ENCODE peak calls at places on chromosomes 11 and 22, in four cellular contexts. S, P, T and Q are unnamed samples.

GRCh38 chr11:64810891-64811272 is 531 bp upstream of the MEN1 start:
- DNase-seq in S (no peak), P (no peak), T (no peak), Q (no peak)

GRCh38 chr22:41478891-41479521 is 10.1 kb downstream of the ACO2 start:
- DNase-seq in S (no peak), P (peak), T (no peak), Q (no peak)

GRCh38 chr11:121722431-121723256 is 269.9 kb upstream of the SORL1-AS1 start:
- DNase-seq in S (peak), P (peak), T (peak), Q (peak)

GRCh38 chr11:64292458-64293254 is 1.6 kb downstream of the KCNK4 start:
- DNase-seq in S (no peak), P (no peak), T (no peak), Q (no peak)

GRCh38 chr11:115931684-115932083 is 427.5 kb upstream of the CADM1 start:
- DNase-seq in S (no peak), P (no peak), T (no peak), Q (no peak)

GRCh38 chr11:69552951-69553350 is 71.5 kb downstream of the LINC01488 start:
- DNase-seq in S (no peak), P (no peak), T (no peak), Q (no peak)

GRCh38 chr11:27423125-27423524 is 49.5 kb downstream of the LGR4 start:
- DNase-seq in S (peak), P (peak), T (no peak), Q (no peak)

GRCh38 chr11:35639591-35640179 is 21.4 kb downstream of the FJX1 start:
- DNase-seq in S (peak), P (no peak), T (no peak), Q (no peak)

GRCh38 chr22:50564289-50564688 is 1.6 kb upstream of the SYCE3 start:
- DNase-seq in S (no peak), P (no peak), T (no peak), Q (no peak)

GRCh38 chr11:134741453-134742227 is 329.6 kb upstream of the B3GAT1 start:
- DNase-seq in S (peak), P (peak), T (no peak), Q (no peak)

GRCh38 chr11:20611892-20612291 is 12.5 kb downstream of the SLC6A5 start:
- DNase-seq in S (no peak), P (no peak), T (no peak), Q (no peak)

GRCh38 chr11:35177370-35177769 is 38.4 kb downstream of the CD44 start:
- DNase-seq in S (no peak), P (peak), T (no peak), Q (no peak)

GRCh38 chr11:117145393-117145761 is 1.3 kb downstream of the PAFAH1B2 start:
- DNase-seq in S (peak), P (peak), T (no peak), Q (no peak)

GRCh38 chr11:104926771-104927470 is 28.7 kb upstream of the CASP12 start:
- DNase-seq in S (peak), P (no peak), T (no peak), Q (peak)

GRCh38 chr11:45806937-45807791 is 2.2 kb downstream of the SLC35C1 start:
- DNase-seq in S (no peak), P (no peak), T (no peak), Q (no peak)

GRCh38 chr11:84947970-84948600 is 679.1 kb downstream of the DLG2 start:
- DNase-seq in S (peak), P (peak), T (no peak), Q (no peak)

GRCh38 chr22:46336119-46337078 is 885 bp downstream of the TRMU start:
- DNase-seq in S (peak), P (peak), T (no peak), Q (no peak)

GRCh38 chr22:33913188-33913587 is 7.1 kb downstream of the LARGE1 start:
- DNase-seq in S (no peak), P (no peak), T (no peak), Q (no peak)

GRCh38 chr11:13577881-13578280 is 82.1 kb upstream of the PTH start:
- DNase-seq in S (no peak), P (no peak), T (no peak), Q (no peak)

GRCh38 chr11:28132541-28132940 is 24.4 kb downstream of the METTL15 start:
- DNase-seq in S (no peak), P (peak), T (no peak), Q (no peak)

GRCh38 chr22:23226497-23226850 is 46.2 kb downstream of the BCR start:
- DNase-seq in S (no peak), P (no peak), T (no peak), Q (no peak)

GRCh38 chr22:23223566-23224317 is 43.4 kb downstream of the BCR start:
- DNase-seq in S (peak), P (no peak), T (no peak), Q (no peak)

GRCh38 chr22:23225724-23226496 is 45.6 kb downstream of the BCR start:
- DNase-seq in S (no peak), P (no peak), T (no peak), Q (no peak)

GRCh38 chr22:23227380-23227779 is 47.1 kb downstream of the BCR start:
- DNase-seq in S (no peak), P (no peak), T (no peak), Q (no peak)

GRCh38 chr22:23225337-23225723 is 45.0 kb downstream of the BCR start:
- DNase-seq in S (no peak), P (no peak), T (no peak), Q (no peak)
- H3K27ac ChIP-seq in S (no peak), P (no peak), T (no peak), Q (no peak)

DNA sequence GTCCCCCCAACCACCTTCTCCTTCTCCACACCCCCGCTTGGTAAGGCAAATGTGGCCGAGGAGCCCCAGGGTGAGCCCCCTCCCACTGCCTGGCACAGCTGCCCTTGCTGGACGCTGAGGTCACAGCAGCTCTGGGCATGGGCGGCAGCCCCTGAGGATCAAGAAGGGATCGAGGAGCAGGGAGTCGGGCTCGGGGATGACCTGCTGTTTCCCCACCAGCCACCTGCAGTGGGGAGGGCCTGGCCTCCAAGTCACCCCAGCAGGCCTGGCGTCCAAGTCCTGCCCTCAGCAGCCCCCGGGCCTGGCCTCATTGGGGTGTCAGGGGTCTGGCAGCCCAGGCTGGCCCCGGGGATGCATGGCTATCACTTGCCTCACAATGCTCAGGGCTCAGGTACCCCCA is 23.7 kb downstream of the MUC5AC start:
- DNase-seq in S (no peak), P (no peak), T (no peak), Q (no peak)
- H3K56ac ChIP-seq in S (no peak), P (no peak), T (no peak), Q (no peak)

GRCh38 chr11:61680622-61681191 is 516 bp downstream of the DAGLA start:
- DNase-seq in S (no peak), P (no peak), T (no peak), Q (no peak)
- H3K4ac ChIP-seq in S (no peak), P (no peak), T (no peak), Q (no peak)

GRCh38 chr11:59778122-59778521 is 22.9 kb downstream of the STX3 start:
- DNase-seq in S (no peak), P (no peak), T (no peak), Q (no peak)

GRCh38 chr11:59779487-59779886 is 24.3 kb downstream of the STX3 start:
- DNase-seq in S (no peak), P (no peak), T (no peak), Q (no peak)

GRCh38 chr11:59777104-59777503 is 21.9 kb downstream of the STX3 start:
- DNase-seq in S (peak), P (no peak), T (no peak), Q (no peak)

GRCh38 chr11:59773082-59773438 is 17.9 kb downstream of the STX3 start:
- DNase-seq in S (no peak), P (no peak), T (no peak), Q (no peak)

DNA sequence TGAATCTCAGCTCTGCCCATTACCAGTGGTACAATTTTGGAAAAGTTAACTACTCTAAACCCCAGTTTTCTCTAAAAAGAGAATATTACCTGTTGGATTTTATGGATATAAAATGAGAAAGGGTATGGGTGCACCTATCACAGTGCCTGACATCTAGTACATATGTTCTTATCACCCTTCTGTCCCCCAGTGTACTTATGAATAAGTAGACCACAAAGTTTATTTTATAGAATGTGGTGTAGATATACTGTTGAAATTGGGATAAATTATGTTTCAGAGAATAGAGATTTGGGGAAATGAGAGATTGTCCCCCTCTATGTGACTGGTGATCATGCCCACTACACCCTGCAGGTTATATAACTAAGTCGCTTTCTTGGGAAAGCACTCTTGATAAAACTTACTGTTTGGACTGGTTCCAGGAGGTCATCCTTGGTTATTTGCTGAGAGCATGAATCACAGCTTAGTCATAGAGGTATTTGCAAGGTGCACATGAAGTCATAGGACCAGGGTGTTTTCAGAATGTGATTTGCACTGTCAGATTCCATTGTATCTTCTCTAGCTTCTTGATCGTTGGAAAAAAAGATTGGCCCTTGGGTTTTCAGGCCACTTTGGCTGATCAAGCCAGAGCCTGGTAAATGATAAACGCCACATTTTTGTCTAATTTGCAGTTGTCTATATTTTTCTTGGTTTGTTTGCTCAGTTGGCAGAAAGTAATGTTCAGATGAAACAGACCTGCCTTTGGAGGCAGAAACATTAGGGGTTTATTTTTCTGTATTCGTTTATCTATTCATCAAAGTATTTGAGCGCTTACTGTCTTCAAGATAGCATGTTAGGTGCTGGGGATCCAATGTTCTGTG is 21.3 kb downstream of the STX3 start:
- DNase-seq in S (no peak), P (peak), T (no peak), Q (no peak)
- H3K27ac ChIP-seq in S (no peak), P (no peak), T (no peak), Q (no peak)